ENCODE peak calls at places on chromosomes 1 and 21, in four cellular contexts. D is fibroblast of lung, M is transverse colon, O is ovary. V is an unnamed sample.

GRCh38 chr1:104629589-104629988 is 879.9 kb downstream of the AMY1C start:
- DNase-seq in M (no peak), D (no peak), O (no peak), V (no peak)

GRCh38 chr1:13990939-13991338 is 291.0 kb downstream of the PRDM2 start:
- DNase-seq in M (no peak), O (no peak), D (no peak), V (no peak)

GRCh38 chr1:162678439-162678838 is 46.2 kb downstream of the DDR2 start:
- DNase-seq in M (no peak), D (peak), O (peak), V (no peak)

GRCh38 chr1:26976621-26977510 is 16.6 kb upstream of the KDF1 start:
- DNase-seq in D (no peak), O (no peak), M (no peak), V (no peak)

GRCh38 chr1:26786437-26787380 is 1.0 kb upstream of the PIGV start:
- DNase-seq in O (peak), M (peak), D (peak), V (peak)

GRCh38 chr1:203593723-203594122 is 32.9 kb upstream of the ATP2B4 start:
- DNase-seq in D (peak), M (peak), O (no peak), V (no peak)

GRCh38 chr1:156499703-156500577 is 635 bp downstream of the MEF2D start:
- DNase-seq in M (peak), D (peak), O (peak), V (no peak)

GRCh38 chr1:244327533-244327932 is 124.2 kb downstream of the ADSS2 start:
- DNase-seq in O (no peak), M (no peak), D (no peak), V (no peak)

GRCh38 chr1:44646276-44646675 is 28.0 kb downstream of the TMEM53 start:
- DNase-seq in D (peak), M (peak), O (no peak), V (no peak)

GRCh38 chr21:38136201-38136600 is 120.6 kb upstream of the KCNJ15 start:
- DNase-seq in O (no peak), M (no peak), D (peak), V (no peak)

GRCh38 chr1:68916227-68916853 is 419.5 kb upstream of the DEPDC1 start:
- DNase-seq in D (peak), M (no peak), O (peak), V (no peak)

GRCh38 chr1:9233241-9233941 is 1.2 kb upstream of the H6PD start:
- DNase-seq in D (peak), M (peak), O (peak), V (peak)

GRCh38 chr1:23370744-23371710 is 1.4 kb upstream of the ZNF436 start:
- DNase-seq in M (peak), D (peak), O (no peak), V (no peak)

GRCh38 chr1:194331758-194332157 is 1145.3 kb upstream of the B3GALT2 start:
- DNase-seq in M (no peak), D (peak), O (no peak), V (no peak)

GRCh38 chr1:23657659-23658275 is 33.8 kb upstream of the RPL11 start:
- DNase-seq in M (peak), D (peak), O (peak), V (peak)

GRCh38 chr1:184461321-184461720 is 74.5 kb downstream of the C1orf21 start:
- DNase-seq in D (no peak), M (no peak), O (no peak), V (no peak)

GRCh38 chr1:162364498-162364897 is 12.2 kb downstream of the SPATA46 start:
- DNase-seq in M (no peak), O (no peak), D (no peak), V (no peak)

GRCh38 chr1:44641126-44642102 is 32.9 kb downstream of the TMEM53 start:
- DNase-seq in O (no peak), D (no peak), M (no peak), V (no peak)

GRCh38 chr21:38219049-38219628 is 37.7 kb upstream of the KCNJ15 start:
- DNase-seq in M (peak), O (peak), D (peak), V (peak)

GRCh38 chr1:219465247-219466093 is 147.4 kb downstream of the ZC3H11B start:
- DNase-seq in O (no peak), M (no peak), D (no peak), V (no peak)

GRCh38 chr1:212794561-212795014 is 2.9 kb downstream of the TATDN3 start:
- DNase-seq in D (no peak), M (no peak), O (no peak), V (no peak)

GRCh38 chr1:159211331-159212136 is 6.9 kb downstream of the ACKR1 start:
- DNase-seq in D (peak), M (peak), O (no peak), V (no peak)

GRCh38 chr1:210535796-210536195 is 207.1 kb downstream of the HHAT start:
- DNase-seq in O (no peak), M (no peak), D (no peak), V (no peak)

GRCh38 chr1:94909486-94909885 is 17.4 kb downstream of the CNN3 start:
- DNase-seq in D (peak), M (no peak), O (no peak), V (no peak)

GRCh38 chr1:228109073-228109961 is at the start of gene MRPL55:
- DNase-seq in D (peak), O (peak), M (peak), V (peak)

GRCh38 chr1:225692517-225692879 is 39.6 kb upstream of the ENAH start:
- DNase-seq in O (no peak), M (no peak), D (no peak), V (peak)

GRCh38 chr1:234758851-234759250 is 148.9 kb upstream of the IRF2BP2 start:
- DNase-seq in O (no peak), D (peak), M (peak), V (no peak)

GRCh38 chr21:9758141-9758540 is 763.2 kb upstream of the TPTE start:
- DNase-seq in O (no peak), M (no peak), D (no peak), V (no peak)

GRCh38 chr1:46517010-46517600 is 27.5 kb downstream of the DMBX1 start:
- DNase-seq in M (peak), D (no peak), O (no peak), V (no peak)

GRCh38 chr21:29208666-29209059 is 78.2 kb downstream of the MAP3K7CL start:
- DNase-seq in O (no peak), M (no peak), D (peak), V (no peak)

GRCh38 chr1:94083653-94084052 is 37.3 kb downstream of the ABCA4 start:
- DNase-seq in D (no peak), O (no peak), M (no peak), V (no peak)

GRCh38 chr1:208747979-208748378 is 503.8 kb upstream of the PLXNA2 start:
- DNase-seq in M (no peak), O (no peak), D (no peak), V (no peak)

GRCh38 chr1:25875856-25876692 is 566 bp upstream of the PAQR7 start:
- DNase-seq in M (no peak), D (no peak), O (no peak), V (peak)

GRCh38 chr1:79845951-79846350 is 839.4 kb upstream of the ADGRL4 start:
- DNase-seq in D (peak), O (no peak), M (no peak), V (no peak)

GRCh38 chr1:150429805-150430204 is 57.4 kb upstream of the TARS2 start:
- DNase-seq in O (no peak), M (no peak), D (peak), V (no peak)
- H3K27ac ChIP-seq in O (no peak), M (no peak), D (no peak), V (no peak)

GRCh38 chr1:28026329-28026728 is 62.1 kb downstream of the EYA3 start:
- DNase-seq in O (no peak), D (no peak), M (no peak), V (no peak)
- H3K27ac ChIP-seq in O (no peak), D (no peak), M (no peak), V (no peak)

GRCh38 chr1:15902882-15903281 is 55.4 kb downstream of the SPEN start:
- DNase-seq in O (no peak), M (no peak), D (peak), V (no peak)
- H3K27ac ChIP-seq in O (no peak), M (no peak), D (no peak), V (peak)

GRCh38 chr21:35048183-35048601 is 910 bp downstream of the RUNX1 start:
- DNase-seq in D (no peak), M (no peak), O (no peak), V (no peak)

GRCh38 chr21:35044770-35045538 is 4.1 kb downstream of the RUNX1 start:
- DNase-seq in M (no peak), O (no peak), D (no peak), V (no peak)

GRCh38 chr21:35045539-35046222 is 3.4 kb downstream of the RUNX1 start:
- DNase-seq in D (no peak), O (no peak), M (no peak), V (no peak)

GRCh38 chr21:35046223-35046690 is 2.8 kb downstream of the RUNX1 start:
- DNase-seq in D (no peak), O (no peak), M (no peak), V (no peak)

GRCh38 chr21:35046880-35047229 is 2.2 kb downstream of the RUNX1 start:
- DNase-seq in O (no peak), M (no peak), D (no peak), V (peak)
- H3K27ac ChIP-seq in O (no peak), M (peak), D (peak), V (no peak)

DNA sequence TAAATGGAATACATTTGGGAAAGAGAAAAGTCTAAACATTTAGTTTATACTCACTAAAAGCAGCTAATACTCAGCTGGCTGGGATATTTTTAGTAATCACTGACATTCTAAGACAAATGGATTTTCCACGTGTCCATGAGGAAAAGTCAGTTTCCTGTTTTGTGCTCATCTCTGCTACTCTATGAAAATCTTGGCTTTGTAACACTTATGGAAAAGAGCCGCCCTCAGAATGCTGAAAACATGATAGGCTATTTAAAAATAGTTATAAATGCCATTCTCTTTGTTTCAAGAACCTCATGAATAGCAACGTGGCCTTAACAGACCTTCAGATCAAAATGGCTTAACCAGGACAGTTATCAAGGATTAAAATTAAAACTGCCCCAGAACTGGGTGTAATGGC is 29.9 kb downstream of the MRAP start:
- DNase-seq in O (no peak), M (no peak), D (peak), V (no peak)
- H3K27ac ChIP-seq in O (peak), M (peak), D (peak), V (peak)

GRCh38 chr1:66564250-66564649 is 30.3 kb downstream of the SGIP1 start:
- DNase-seq in M (no peak), O (no peak), D (peak), V (no peak)

GRCh38 chr1:66559517-66559916 is 25.6 kb downstream of the SGIP1 start:
- DNase-seq in O (no peak), M (no peak), D (no peak), V (no peak)

GRCh38 chr1:66563094-66563800 is 29.3 kb downstream of the SGIP1 start:
- DNase-seq in D (peak), M (peak), O (peak), V (peak)

GRCh38 chr1:66557157-66557556 is 23.2 kb downstream of the SGIP1 start:
- DNase-seq in M (no peak), D (peak), O (no peak), V (no peak)

GRCh38 chr1:66562561-66562960 is 28.6 kb downstream of the SGIP1 start:
- DNase-seq in D (no peak), O (no peak), M (no peak), V (no peak)
- H3K27ac ChIP-seq in D (peak), O (no peak), M (peak), V (peak)

DNA sequence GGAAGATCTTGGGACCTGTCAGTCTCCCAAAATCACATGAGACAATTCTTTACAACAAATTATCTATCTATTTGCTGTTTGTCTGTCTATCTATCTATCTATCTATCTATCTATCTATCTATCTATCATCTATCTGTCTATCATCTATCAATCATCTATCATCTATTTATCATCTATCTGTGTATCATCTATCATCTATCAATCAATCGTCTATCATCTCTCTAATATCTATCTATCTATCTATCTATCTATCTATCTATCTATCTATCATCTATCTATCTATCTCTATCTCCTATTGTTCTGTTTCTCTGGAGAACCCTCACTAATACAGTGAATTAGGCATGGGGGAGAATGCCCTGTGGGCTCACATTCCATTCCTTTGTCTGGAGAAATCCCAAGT is 73.3 kb upstream of the HMGB4 start:
- DNase-seq in M (no peak), D (no peak), O (no peak), V (no peak)
- H3K27ac ChIP-seq in M (no peak), D (no peak), O (no peak), V (no peak)

GRCh38 chr21:36027352-36027751 is 33.0 kb downstream of the SETD4 start:
- DNase-seq in D (peak), O (no peak), M (no peak), V (no peak)
- H3K27ac ChIP-seq in D (peak), O (no peak), M (no peak), V (no peak)

DNA sequence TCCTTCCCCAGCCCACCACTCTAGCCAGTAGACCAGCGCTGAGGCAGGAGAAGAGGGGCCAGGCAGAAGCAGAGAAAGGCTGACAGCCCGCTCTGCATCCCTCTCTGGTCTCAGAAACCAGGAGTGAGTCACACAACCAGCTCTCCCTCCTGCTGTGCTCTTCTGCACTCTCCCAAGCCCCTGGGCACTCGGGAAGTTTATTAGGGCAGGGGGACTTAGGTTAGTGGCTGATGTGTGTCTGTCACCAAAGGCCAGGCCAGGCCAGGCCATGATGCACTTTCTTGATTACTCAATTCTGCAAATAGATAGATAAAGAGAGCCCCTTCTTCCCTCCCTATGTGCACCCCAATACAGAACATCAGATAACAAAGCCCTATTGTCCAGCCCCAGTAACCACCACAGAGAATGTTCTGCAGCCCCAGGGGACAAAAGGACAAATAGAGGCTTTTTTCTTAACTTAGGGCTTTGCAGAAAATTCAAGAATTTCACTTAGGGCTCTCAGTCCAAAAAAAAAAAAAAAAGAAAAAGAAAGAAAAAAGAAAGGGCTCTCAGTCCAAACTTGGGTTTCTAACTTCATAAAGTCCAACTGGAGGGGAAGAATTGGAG is 52.9 kb upstream of the CNTN2 start:
- DNase-seq in O (no peak), D (no peak), M (no peak), V (no peak)
- H3K27ac ChIP-seq in O (no peak), D (no peak), M (no peak), V (no peak)